ENCODE peak calls at places on chromosomes 3 and 15, in seven cellular contexts. T, C, W, J, Z, K and B are unnamed samples.

GRCh38 chr3:127677541-127678314 is 5.0 kb downstream of the ABTB1 start:
- DNase-seq in W (no peak), J (no peak), Z (no peak), T (no peak), K (no peak), C (no peak), B (no peak)

GRCh38 chr3:58494107-58494506 is 2.2 kb downstream of the KCTD6 start:
- DNase-seq in Z (no peak), C (no peak), T (no peak), J (no peak), K (no peak), W (no peak), B (no peak)

GRCh38 chr15:99707481-99708270 is 25.6 kb downstream of the LYSMD4 start:
- DNase-seq in C (peak), J (no peak), T (peak), K (no peak), Z (peak), W (no peak), B (no peak)

GRCh38 chr3:153287017-153287416 is 125.0 kb downstream of the RAP2B start:
- DNase-seq in T (no peak), J (no peak), K (no peak), C (no peak), W (no peak), Z (no peak), B (no peak)

GRCh38 chr3:187976361-187976900 is 177.5 kb upstream of the LPP start:
- DNase-seq in T (no peak), J (no peak), K (no peak), Z (no peak), C (no peak), W (no peak), B (no peak)

GRCh38 chr3:196995027-196995426 is 26.4 kb upstream of the PIGZ start:
- DNase-seq in J (no peak), W (no peak), Z (no peak), K (no peak), C (no peak), T (no peak), B (no peak)

GRCh38 chr3:156151824-156152428 is 31.5 kb downstream of the KCNAB1 start:
- DNase-seq in J (peak), K (peak), Z (peak), W (no peak), T (peak), C (peak), B (peak)

GRCh38 chr3:49802719-49803463 is at the start of gene INKA1:
- DNase-seq in W (no peak), Z (peak), J (peak), T (peak), K (peak), C (peak), B (peak)

GRCh38 chr3:40516201-40516600 is 8.6 kb upstream of the ZNF621 start:
- DNase-seq in Z (no peak), T (peak), W (no peak), K (no peak), J (no peak), C (peak), B (no peak)

GRCh38 chr3:150603888-150604319 is 783 bp downstream of the SELENOT start:
- DNase-seq in T (no peak), C (no peak), K (peak), Z (peak), J (no peak), W (no peak), B (no peak)

GRCh38 chr3:12443781-12444522 is 40.3 kb upstream of the TSEN2 start:
- DNase-seq in W (no peak), J (no peak), K (no peak), Z (no peak), C (no peak), T (no peak), B (no peak)

GRCh38 chr15:99732711-99733267 is 448 bp downstream of the LYSMD4 start:
- DNase-seq in C (no peak), Z (peak), T (no peak), J (no peak), K (peak), W (no peak), B (no peak)

GRCh38 chr3:132405188-132405587 is 12.1 kb upstream of the DNAJC13 start:
- DNase-seq in T (no peak), K (no peak), W (no peak), J (no peak), Z (no peak), C (no peak), B (no peak)

GRCh38 chr3:187104342-187104741 is 35.0 kb downstream of the RPL39L start:
- DNase-seq in J (no peak), W (no peak), K (no peak), C (no peak), Z (no peak), T (no peak), B (no peak)

GRCh38 chr3:32140943-32141342 is 34.5 kb downstream of the GPD1L start:
- DNase-seq in C (no peak), W (no peak), T (peak), Z (no peak), J (no peak), K (no peak), B (no peak)

GRCh38 chr3:152281032-152281713 is 12.4 kb downstream of the MBNL1 start:
- DNase-seq in C (no peak), T (no peak), Z (no peak), J (no peak), K (no peak), W (no peak), B (no peak)

GRCh38 chr15:71195242-71195641 is 80.0 kb downstream of the THSD4 start:
- DNase-seq in J (no peak), K (peak), Z (peak), W (no peak), C (peak), T (no peak), B (no peak)

GRCh38 chr3:137202941-137203340 is 245.2 kb downstream of the IL20RB start:
- DNase-seq in J (no peak), T (no peak), C (no peak), W (no peak), Z (no peak), K (no peak), B (no peak)

GRCh38 chr15:47542312-47543094 is 174.8 kb upstream of the SEMA6D start:
- DNase-seq in J (no peak), K (no peak), Z (no peak), C (no peak), W (no peak), T (no peak), B (no peak)

DNA sequence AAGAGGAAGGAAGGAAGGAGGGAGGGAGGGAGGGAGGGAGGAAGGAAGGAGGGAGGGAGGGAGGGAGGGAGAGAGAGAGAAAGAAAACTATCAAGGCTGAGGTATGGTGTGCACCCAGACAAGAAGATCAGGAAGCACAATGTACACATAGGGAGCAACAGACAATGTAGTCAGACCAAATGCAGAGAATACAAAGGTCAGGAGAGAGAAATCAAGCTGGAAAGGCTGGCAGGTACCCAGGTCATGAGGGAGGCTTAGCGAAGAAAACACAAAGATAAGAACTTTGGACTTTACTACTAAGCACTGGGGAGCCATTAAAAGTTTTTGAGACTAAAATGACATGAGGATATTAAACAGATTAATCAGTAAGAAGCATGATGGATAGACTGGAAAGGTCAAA is 176.0 kb upstream of the TMCO5A start:
- DNase-seq in T (no peak), K (no peak), W (no peak), C (no peak), J (no peak), Z (no peak), B (no peak)
- TF ChIP-seq CTCF in T (no peak), K (no peak), W (no peak), C (no peak), J (no peak), Z (no peak), B (no peak)

DNA sequence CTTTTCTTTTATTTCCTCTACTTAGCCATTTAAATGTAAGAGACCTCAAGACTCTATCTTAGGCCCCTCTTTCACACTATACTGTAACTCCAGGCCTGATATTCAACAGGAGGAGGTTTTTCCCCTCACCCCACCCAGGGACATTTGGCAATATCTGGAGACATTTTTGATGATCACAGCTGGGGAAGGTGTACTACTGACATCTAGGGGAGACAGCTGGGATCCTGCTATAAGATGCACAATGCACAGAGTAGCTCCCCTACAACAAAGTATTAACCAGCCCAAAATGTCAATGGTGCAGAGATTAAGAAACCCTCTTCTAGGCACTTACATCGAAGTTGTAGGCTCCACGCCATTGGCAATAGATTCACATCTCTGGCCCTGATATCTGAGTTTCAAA is 517.5 kb upstream of the UBE2E2 start:
- DNase-seq in W (no peak), K (peak), J (no peak), Z (peak), T (no peak), C (no peak), B (no peak)
- TF ChIP-seq CTCF in W (peak), K (peak), J (peak), Z (peak), T (no peak), C (no peak), B (peak)

GRCh38 chr15:92595506-92596337 is 59.9 kb downstream of the FAM174B start:
- DNase-seq in C (no peak), K (no peak), W (no peak), T (no peak), J (no peak), Z (no peak), B (no peak)
- TF ChIP-seq CTCF in C (peak), K (no peak), W (peak), T (no peak), J (no peak), Z (no peak), B (no peak)

GRCh38 chr3:184338538-184338945 is 1.1 kb downstream of the FAM131A start:
- DNase-seq in W (no peak), K (peak), J (no peak), C (no peak), T (peak), Z (no peak), B (no peak)
- TF ChIP-seq CTCF in W (no peak), K (no peak), J (no peak), C (peak), T (peak), Z (no peak), B (no peak)

DNA sequence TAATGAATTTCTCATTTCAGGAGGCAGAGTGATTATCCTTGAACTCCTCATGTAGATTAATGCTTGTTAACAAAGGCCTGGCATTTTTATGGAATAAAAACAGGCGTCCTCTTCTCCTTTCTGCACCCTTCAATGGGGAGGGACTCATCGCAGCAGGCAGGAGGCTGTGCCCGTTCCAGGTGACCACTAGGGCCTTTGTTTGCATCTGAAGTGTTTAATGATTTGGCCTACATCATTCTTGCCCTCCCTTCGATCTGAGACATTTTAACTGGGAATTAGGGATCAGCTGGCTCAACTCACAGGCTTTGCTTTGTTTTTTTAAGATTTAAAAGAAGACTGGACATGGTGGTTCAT is 177.9 kb downstream of the ATP10A start:
- DNase-seq in J (no peak), T (no peak), W (no peak), K (no peak), Z (no peak), C (no peak), B (no peak)
- TF ChIP-seq CTCF in J (no peak), T (no peak), W (no peak), K (no peak), Z (no peak), C (peak), B (no peak)

DNA sequence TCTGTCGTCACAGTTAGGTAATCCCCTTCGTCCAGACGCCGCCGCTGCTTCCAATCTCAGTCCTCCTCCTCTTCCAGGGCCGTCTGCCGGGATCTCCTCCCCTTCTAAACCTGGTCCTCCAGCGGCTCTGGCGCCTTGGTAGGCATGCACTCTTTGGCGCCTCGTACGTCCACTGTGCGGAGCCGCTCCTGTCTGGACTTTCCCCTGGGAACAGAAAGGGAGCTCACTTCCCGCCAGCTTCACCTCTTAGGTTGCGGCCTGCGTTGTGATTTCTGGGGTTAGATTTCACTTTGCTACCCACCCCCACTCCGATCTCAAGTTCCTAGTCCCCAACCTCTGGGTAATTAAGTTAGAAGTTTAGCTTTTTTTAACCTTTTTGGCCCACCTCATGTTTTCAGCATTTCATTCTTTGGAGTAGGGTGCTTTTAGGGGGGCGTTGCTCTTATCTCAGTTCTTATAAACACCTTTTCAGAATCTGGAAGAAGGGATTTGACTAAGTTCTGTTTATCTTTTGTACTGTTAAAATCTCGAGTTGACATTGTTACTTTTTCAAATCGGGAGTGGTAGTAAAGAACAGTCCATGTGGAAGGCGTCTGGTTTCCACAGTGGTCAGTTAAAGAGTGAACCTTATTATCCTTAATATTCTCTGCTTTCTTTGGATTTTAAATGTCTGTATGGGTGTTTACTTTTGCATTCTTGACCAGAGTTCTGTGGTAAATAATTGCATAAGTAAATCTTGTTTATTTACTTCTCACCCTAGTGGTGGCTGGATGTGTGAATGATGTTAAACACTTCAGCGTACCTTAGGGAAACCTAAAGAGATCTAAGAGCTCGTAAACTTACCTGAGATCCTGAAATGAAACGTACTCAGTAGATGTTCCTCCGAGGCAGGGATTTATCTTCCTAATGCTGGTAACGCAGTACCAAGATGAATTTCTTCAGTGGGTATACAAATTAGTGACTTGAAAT is 611 bp downstream of the CTDSPL2 start:
- DNase-seq in W (no peak), Z (peak), T (peak), J (no peak), K (peak), C (no peak), B (no peak)
- TF ChIP-seq CTCF in W (no peak), Z (no peak), T (no peak), J (peak), K (peak), C (peak), B (no peak)

GRCh38 chr3:179973024-179973423 is 63.7 kb downstream of the PEX5L start:
- DNase-seq in C (no peak), W (no peak), J (no peak), Z (peak), T (no peak), K (no peak), B (no peak)
- TF ChIP-seq CTCF in C (no peak), W (no peak), J (no peak), Z (no peak), T (no peak), K (no peak), B (no peak)

DNA sequence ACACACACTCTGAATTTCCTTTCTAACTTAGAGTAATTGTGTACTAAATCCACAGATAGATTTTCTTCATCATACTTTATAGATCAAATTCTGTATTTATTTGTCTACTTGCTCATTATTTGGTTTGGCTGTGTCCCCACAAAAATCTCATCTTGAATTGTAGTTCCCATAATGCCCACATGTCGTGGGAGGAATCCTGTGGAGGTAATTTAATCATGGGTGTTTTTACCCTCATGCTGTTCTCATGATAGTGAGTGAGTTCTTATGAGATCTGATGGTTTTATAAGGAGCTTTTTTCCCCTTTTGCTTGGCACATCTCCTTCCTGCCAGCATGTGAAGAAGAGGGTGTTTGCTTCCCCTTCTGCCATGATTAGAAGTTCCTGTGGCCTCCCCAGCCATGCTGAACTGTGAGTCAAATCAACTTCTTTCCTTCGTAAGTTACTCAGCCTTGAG is 198.3 kb upstream of the TGFBR2 start:
- DNase-seq in T (peak), J (no peak), K (no peak), C (no peak), Z (peak), W (no peak), B (no peak)
- TF ChIP-seq CTCF in T (no peak), J (peak), K (peak), C (peak), Z (no peak), W (no peak), B (no peak)

GRCh38 chr3:181354140-181354539 is 357.6 kb upstream of the SOX2 start:
- DNase-seq in W (no peak), C (no peak), K (no peak), T (no peak), J (no peak), Z (no peak), B (no peak)
- TF ChIP-seq CTCF in W (no peak), C (no peak), K (no peak), T (no peak), J (no peak), Z (no peak), B (no peak)

GRCh38 chr3:51975857-51976549 is 1.1 kb downstream of the ABHD14A start:
- DNase-seq in C (peak), Z (no peak), W (no peak), T (peak), K (peak), J (peak), B (no peak)
- TF ChIP-seq CTCF in C (peak), Z (no peak), W (peak), T (peak), K (no peak), J (peak), B (peak)